ENCODE peak calls at places on chromosomes 11 and 22, in nine cellular contexts. One of them, this sample, is unnamed.
A peak's percentile ranks its signal among the peaks of the same experiment; 100 is the strongest.

GRCh38 chr11:79263001-79263400 is 177.8 kb downstream of the TENM4 start:
- DNase-seq in prostate gland: no peak
- DNase-seq in IMR-90: peak; percentile 49
- DNase-seq in fibroblast of pulmonary artery: peak; percentile 43
- DNase-seq in fibroblast of lung: peak; percentile 71
- DNase-seq in bronchial epithelial cell: no peak
- DNase-seq in cardiac muscle cell: no peak
- DNase-seq in AG04449: no peak
- DNase-seq in heart left ventricle: peak; percentile 90
- DNase-seq in this sample: peak; percentile 26

GRCh38 chr22:27299181-27300085 is 502.1 kb downstream of the MN1 start:
- DNase-seq in prostate gland: no peak
- DNase-seq in IMR-90: no peak
- DNase-seq in fibroblast of pulmonary artery: no peak
- DNase-seq in fibroblast of lung: no peak
- DNase-seq in bronchial epithelial cell: no peak
- DNase-seq in cardiac muscle cell: no peak
- DNase-seq in AG04449: no peak
- DNase-seq in heart left ventricle: no peak
- DNase-seq in this sample: peak; percentile 39

GRCh38 chr22:19497245-19497644 is 17.5 kb downstream of the CDC45 start:
- DNase-seq in prostate gland: no peak
- DNase-seq in IMR-90: peak; percentile 97
- DNase-seq in fibroblast of pulmonary artery: peak; percentile 94
- DNase-seq in fibroblast of lung: peak; percentile 78
- DNase-seq in bronchial epithelial cell: peak; percentile 94
- DNase-seq in cardiac muscle cell: no peak
- DNase-seq in AG04449: peak; percentile 29
- DNase-seq in heart left ventricle: peak; percentile 47
- DNase-seq in this sample: peak; percentile 35

GRCh38 chr22:40236131-40236665 is 58.5 kb downstream of the TNRC6B start:
- DNase-seq in prostate gland: no peak
- DNase-seq in IMR-90: no peak
- DNase-seq in fibroblast of pulmonary artery: no peak
- DNase-seq in fibroblast of lung: no peak
- DNase-seq in bronchial epithelial cell: no peak
- DNase-seq in cardiac muscle cell: no peak
- DNase-seq in AG04449: no peak
- DNase-seq in heart left ventricle: no peak
- DNase-seq in this sample: no peak

GRCh38 chr11:79296113-79296512 is 144.7 kb downstream of the TENM4 start:
- DNase-seq in prostate gland: no peak
- DNase-seq in IMR-90: no peak
- DNase-seq in fibroblast of pulmonary artery: no peak
- DNase-seq in fibroblast of lung: no peak
- DNase-seq in bronchial epithelial cell: no peak
- DNase-seq in cardiac muscle cell: no peak
- DNase-seq in AG04449: no peak
- DNase-seq in heart left ventricle: no peak
- DNase-seq in this sample: no peak

GRCh38 chr11:127656266-127656879 is 655.8 kb upstream of the KIRREL3 start:
- DNase-seq in prostate gland: no peak
- DNase-seq in IMR-90: peak; percentile 29
- DNase-seq in fibroblast of pulmonary artery: no peak
- DNase-seq in fibroblast of lung: no peak
- DNase-seq in bronchial epithelial cell: no peak
- DNase-seq in cardiac muscle cell: no peak
- DNase-seq in AG04449: no peak
- DNase-seq in heart left ventricle: no peak
- DNase-seq in this sample: no peak

GRCh38 chr11:130480166-130480565 is 31.7 kb downstream of the ADAMTS15 start:
- DNase-seq in prostate gland: no peak
- DNase-seq in IMR-90: peak; percentile 86
- DNase-seq in fibroblast of pulmonary artery: peak; percentile 94
- DNase-seq in fibroblast of lung: no peak
- DNase-seq in bronchial epithelial cell: no peak
- DNase-seq in cardiac muscle cell: peak; percentile 25
- DNase-seq in AG04449: peak; percentile 79
- DNase-seq in heart left ventricle: no peak
- DNase-seq in this sample: no peak

GRCh38 chr11:1401656-1402221 is 12.0 kb downstream of the BRSK2 start:
- DNase-seq in prostate gland: peak; percentile 31
- DNase-seq in IMR-90: peak; percentile 48
- DNase-seq in fibroblast of pulmonary artery: peak; percentile 68
- DNase-seq in fibroblast of lung: peak; percentile 56
- DNase-seq in bronchial epithelial cell: peak; percentile 16
- DNase-seq in cardiac muscle cell: peak; percentile 89
- DNase-seq in AG04449: no peak
- DNase-seq in heart left ventricle: peak; percentile 70
- DNase-seq in this sample: peak; percentile 24

GRCh38 chr11:82828472-82828871 is 71.8 kb downstream of the PRCP start:
- DNase-seq in prostate gland: no peak
- DNase-seq in IMR-90: no peak
- DNase-seq in fibroblast of pulmonary artery: no peak
- DNase-seq in fibroblast of lung: no peak
- DNase-seq in bronchial epithelial cell: no peak
- DNase-seq in cardiac muscle cell: no peak
- DNase-seq in AG04449: no peak
- DNase-seq in heart left ventricle: no peak
- DNase-seq in this sample: no peak
- H3K4me3 ChIP-seq in prostate gland: no peak overlapping the region
- H3K4me3 ChIP-seq in IMR-90: no peak overlapping the region
- H3K4me3 ChIP-seq in fibroblast of pulmonary artery: no peak overlapping the region
- H3K4me3 ChIP-seq in fibroblast of lung: no peak overlapping the region
- H3K4me3 ChIP-seq in bronchial epithelial cell: no peak overlapping the region
- H3K4me3 ChIP-seq in cardiac muscle cell: no peak overlapping the region
- H3K4me3 ChIP-seq in AG04449: no peak overlapping the region
- H3K4me3 ChIP-seq in heart left ventricle: no peak overlapping the region
- H3K4me3 ChIP-seq in this sample: no peak overlapping the region

DNA sequence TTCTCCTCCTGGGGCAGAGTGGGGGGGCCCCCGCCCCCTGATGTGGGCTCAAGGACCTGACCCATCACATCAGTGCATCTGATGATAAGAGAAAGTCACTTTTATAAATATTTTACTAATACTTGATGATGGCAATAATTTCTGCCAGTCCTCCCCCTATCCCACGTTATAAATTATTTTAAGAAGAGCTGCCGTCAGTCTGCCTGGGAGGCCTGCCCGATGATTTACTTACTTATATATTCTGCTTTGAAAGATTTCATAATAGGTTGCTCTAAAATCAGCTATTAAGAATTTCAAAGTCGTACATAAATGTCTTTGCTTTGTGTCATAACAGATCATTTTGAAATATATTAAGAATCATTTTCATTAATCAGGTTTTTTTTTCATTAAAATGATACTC is 58.8 kb downstream of the MYO18B start:
- DNase-seq in prostate gland: no peak
- DNase-seq in IMR-90: no peak
- DNase-seq in fibroblast of pulmonary artery: no peak
- DNase-seq in fibroblast of lung: no peak
- DNase-seq in bronchial epithelial cell: no peak
- DNase-seq in cardiac muscle cell: no peak
- DNase-seq in AG04449: no peak
- DNase-seq in heart left ventricle: no peak
- DNase-seq in this sample: no peak
- TF ChIP-seq CTCF in prostate gland: no peak
- TF ChIP-seq CTCF in IMR-90: no peak
- TF ChIP-seq CTCF in fibroblast of pulmonary artery: no peak
- TF ChIP-seq CTCF in fibroblast of lung: no peak
- TF ChIP-seq CTCF in bronchial epithelial cell: no peak
- TF ChIP-seq CTCF in cardiac muscle cell: no peak
- TF ChIP-seq CTCF in AG04449: no peak
- TF ChIP-seq CTCF in heart left ventricle: no peak
- TF ChIP-seq CTCF in this sample: no peak

GRCh38 chr11:43691806-43692205 is 11.3 kb downstream of the HSD17B12 start:
- DNase-seq in prostate gland: no peak
- DNase-seq in IMR-90: no peak
- DNase-seq in fibroblast of pulmonary artery: no peak
- DNase-seq in fibroblast of lung: no peak
- DNase-seq in bronchial epithelial cell: no peak
- DNase-seq in cardiac muscle cell: no peak
- DNase-seq in AG04449: no peak
- DNase-seq in heart left ventricle: no peak
- DNase-seq in this sample: no peak
- H3K4me3 ChIP-seq in prostate gland: no peak overlapping the region
- H3K4me3 ChIP-seq in IMR-90: no peak overlapping the region
- H3K4me3 ChIP-seq in fibroblast of pulmonary artery: no peak overlapping the region
- H3K4me3 ChIP-seq in fibroblast of lung: no peak overlapping the region
- H3K4me3 ChIP-seq in bronchial epithelial cell: no peak overlapping the region
- H3K4me3 ChIP-seq in cardiac muscle cell: no peak overlapping the region
- H3K4me3 ChIP-seq in AG04449: no peak overlapping the region
- H3K4me3 ChIP-seq in heart left ventricle: no peak overlapping the region
- H3K4me3 ChIP-seq in this sample: no peak overlapping the region

DNA sequence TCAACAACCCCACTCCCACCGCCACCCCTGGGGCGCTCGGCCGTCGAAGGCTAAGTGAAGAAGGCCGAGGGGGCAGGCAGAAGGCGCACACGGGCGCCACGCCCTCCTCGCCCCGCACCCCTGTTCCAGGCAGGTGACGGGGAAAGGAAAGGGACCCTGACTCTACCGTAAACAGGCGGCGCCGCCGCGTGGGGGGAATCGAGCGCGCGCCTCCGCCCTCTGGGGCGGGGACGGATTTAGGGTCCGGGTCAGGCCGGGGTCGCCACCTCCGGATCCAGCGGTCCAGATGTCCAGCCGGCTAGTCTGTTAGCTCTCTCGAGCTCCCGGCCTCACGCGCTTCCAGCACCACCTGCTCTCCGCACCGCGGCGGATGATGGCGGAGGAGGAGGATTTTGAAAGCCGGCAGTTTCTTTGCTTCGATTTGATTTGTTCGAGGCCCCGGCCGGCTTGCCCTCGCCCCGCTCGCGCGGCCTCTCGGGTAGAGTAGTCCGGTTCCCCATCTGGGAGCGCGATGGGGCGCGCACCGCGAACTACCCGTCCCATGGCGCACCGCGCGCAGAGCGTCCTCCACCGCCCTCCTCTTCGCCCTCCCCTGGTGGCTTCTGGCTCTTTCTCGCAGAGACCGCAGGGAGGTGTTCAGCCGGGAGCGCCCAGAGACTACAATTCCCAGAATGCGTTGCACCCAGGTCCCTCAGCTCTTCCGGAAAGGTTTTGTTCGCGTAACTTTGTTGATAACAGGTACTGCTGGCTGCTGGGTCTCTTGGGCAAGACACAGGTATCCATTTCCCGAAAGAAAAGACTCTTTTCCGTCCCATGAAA is at the start of gene RANGAP1:
- DNase-seq in prostate gland: peak; percentile 98
- DNase-seq in IMR-90: peak; percentile 98
- DNase-seq in fibroblast of pulmonary artery: peak; percentile 99
- DNase-seq in fibroblast of lung: peak; percentile 97
- DNase-seq in bronchial epithelial cell: peak; percentile 98
- DNase-seq in cardiac muscle cell: peak; percentile 99
- DNase-seq in AG04449: peak; percentile 86
- DNase-seq in heart left ventricle: peak; percentile 99
- DNase-seq in this sample: peak; percentile 97
- TF ChIP-seq CTCF in prostate gland: peak; percentile 64
- TF ChIP-seq CTCF in IMR-90: peak; percentile 25
- TF ChIP-seq CTCF in fibroblast of pulmonary artery: peak; percentile 6
- TF ChIP-seq CTCF in fibroblast of lung: peak; percentile 20
- TF ChIP-seq CTCF in bronchial epithelial cell: peak; percentile 23
- TF ChIP-seq CTCF in cardiac muscle cell: peak; percentile 22
- TF ChIP-seq CTCF in AG04449: peak; percentile 49
- TF ChIP-seq CTCF in heart left ventricle: peak; percentile 41
- TF ChIP-seq CTCF in this sample: no peak

GRCh38 chr22:37112084-37112728 is 2.7 kb upstream of the TMPRSS6 start:
- DNase-seq in prostate gland: no peak
- DNase-seq in IMR-90: no peak
- DNase-seq in fibroblast of pulmonary artery: no peak
- DNase-seq in fibroblast of lung: no peak
- DNase-seq in bronchial epithelial cell: no peak
- DNase-seq in cardiac muscle cell: no peak
- DNase-seq in AG04449: no peak
- DNase-seq in heart left ventricle: no peak
- DNase-seq in this sample: no peak

GRCh38 chr22:37111156-37111717 is 1.7 kb upstream of the TMPRSS6 start:
- DNase-seq in prostate gland: no peak
- DNase-seq in IMR-90: no peak
- DNase-seq in fibroblast of pulmonary artery: no peak
- DNase-seq in fibroblast of lung: no peak
- DNase-seq in bronchial epithelial cell: no peak
- DNase-seq in cardiac muscle cell: no peak
- DNase-seq in AG04449: no peak
- DNase-seq in heart left ventricle: no peak
- DNase-seq in this sample: no peak

GRCh38 chr22:37107779-37108621 is 1.5 kb downstream of the TMPRSS6 start:
- DNase-seq in prostate gland: no peak
- DNase-seq in IMR-90: no peak
- DNase-seq in fibroblast of pulmonary artery: no peak
- DNase-seq in fibroblast of lung: no peak
- DNase-seq in bronchial epithelial cell: no peak
- DNase-seq in cardiac muscle cell: no peak
- DNase-seq in AG04449: no peak
- DNase-seq in heart left ventricle: no peak
- DNase-seq in this sample: no peak

GRCh38 chr22:37105990-37106389 is 3.5 kb downstream of the TMPRSS6 start:
- DNase-seq in prostate gland: no peak
- DNase-seq in IMR-90: no peak
- DNase-seq in fibroblast of pulmonary artery: no peak
- DNase-seq in fibroblast of lung: no peak
- DNase-seq in bronchial epithelial cell: no peak
- DNase-seq in cardiac muscle cell: no peak
- DNase-seq in AG04449: no peak
- DNase-seq in heart left ventricle: no peak
- DNase-seq in this sample: no peak

GRCh38 chr22:37109242-37109917 is at the start of gene TMPRSS6:
- DNase-seq in prostate gland: no peak
- DNase-seq in IMR-90: no peak
- DNase-seq in fibroblast of pulmonary artery: no peak
- DNase-seq in fibroblast of lung: no peak
- DNase-seq in bronchial epithelial cell: no peak
- DNase-seq in cardiac muscle cell: no peak
- DNase-seq in AG04449: no peak
- DNase-seq in heart left ventricle: no peak
- DNase-seq in this sample: no peak
- H3K4me3 ChIP-seq in prostate gland: no peak within 1 kb of the TSS
- H3K4me3 ChIP-seq in IMR-90: no peak within 1 kb of the TSS
- H3K4me3 ChIP-seq in fibroblast of pulmonary artery: no peak within 1 kb of the TSS
- H3K4me3 ChIP-seq in fibroblast of lung: no peak within 1 kb of the TSS
- H3K4me3 ChIP-seq in bronchial epithelial cell: no peak within 1 kb of the TSS
- H3K4me3 ChIP-seq in cardiac muscle cell: no peak within 1 kb of the TSS
- H3K4me3 ChIP-seq in AG04449: no peak within 1 kb of the TSS
- H3K4me3 ChIP-seq in heart left ventricle: no peak within 1 kb of the TSS
- H3K4me3 ChIP-seq in this sample: no peak within 1 kb of the TSS

DNA sequence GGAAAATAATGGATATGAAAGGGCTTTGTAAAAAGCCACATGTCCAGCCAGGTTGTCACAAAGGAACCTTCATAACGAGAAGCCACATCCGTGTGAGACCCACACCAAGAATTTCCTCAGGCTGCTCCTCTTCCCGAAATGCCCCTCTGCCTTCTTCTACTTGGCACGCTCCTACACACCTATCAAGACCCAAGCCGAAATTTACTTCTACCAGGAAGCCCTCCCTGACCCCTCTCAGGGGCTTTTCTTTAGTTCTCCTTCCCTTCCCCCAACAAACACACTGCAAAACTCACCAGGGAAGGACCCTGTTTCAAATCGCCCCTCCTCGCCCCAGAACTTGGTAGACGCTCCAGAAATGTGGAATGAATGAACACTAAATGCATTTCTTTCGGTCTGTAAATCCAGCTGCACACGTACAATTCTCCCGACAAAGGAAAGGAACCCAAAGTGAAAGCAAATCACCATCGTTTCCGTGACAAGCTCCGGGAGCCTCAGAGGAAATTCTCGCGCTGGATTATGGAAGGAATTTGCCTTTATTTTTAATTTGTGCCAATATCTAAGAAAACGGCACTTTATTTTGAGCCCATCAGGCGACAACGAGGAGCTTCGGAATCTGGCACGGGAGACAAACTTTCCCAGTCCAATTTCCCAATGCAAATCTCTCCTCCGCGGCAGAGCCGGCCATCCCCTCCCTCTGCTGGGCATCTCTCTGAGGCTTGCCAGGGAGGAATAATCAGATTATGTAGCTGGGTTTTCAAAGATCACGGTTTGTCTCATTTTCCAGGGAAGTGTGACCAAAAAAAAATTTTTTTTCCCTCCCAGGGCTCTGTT is 13.2 kb upstream of the SHISAL1 start:
- DNase-seq in prostate gland: no peak
- DNase-seq in IMR-90: peak; percentile 64
- DNase-seq in fibroblast of pulmonary artery: peak; percentile 56
- DNase-seq in fibroblast of lung: peak; percentile 55
- DNase-seq in bronchial epithelial cell: peak; percentile 13
- DNase-seq in cardiac muscle cell: no peak
- DNase-seq in AG04449: no peak
- DNase-seq in heart left ventricle: no peak
- DNase-seq in this sample: no peak
- TF ChIP-seq CTCF in prostate gland: peak; percentile 12
- TF ChIP-seq CTCF in IMR-90: peak; percentile 37
- TF ChIP-seq CTCF in fibroblast of pulmonary artery: peak; percentile 49
- TF ChIP-seq CTCF in fibroblast of lung: peak; percentile 55
- TF ChIP-seq CTCF in bronchial epithelial cell: peak; percentile 10
- TF ChIP-seq CTCF in cardiac muscle cell: peak; percentile 43
- TF ChIP-seq CTCF in AG04449: peak; percentile 40
- TF ChIP-seq CTCF in heart left ventricle: peak; percentile 19
- TF ChIP-seq CTCF in this sample: peak; percentile 52